ENCODE peak calls at places on chromosome 22, in seven cellular contexts. One of them, this sample, is unnamed.

GRCh38 chr22:40193429-40194421 is 16.0 kb downstream of the TNRC6B start:
- DNase-seq in Peyer's patch: no peak
- DNase-seq in cardiac fibroblast: peak
- DNase-seq in left ventricle myocardium inferior: no peak
- DNase-seq in body of pancreas: no peak
- DNase-seq in sigmoid colon: no peak
- DNase-seq in AG09319: no peak
- DNase-seq in this sample: no peak

GRCh38 chr22:44369916-44370804 is 57.4 kb upstream of the SHISAL1 start:
- DNase-seq in Peyer's patch: no peak
- DNase-seq in cardiac fibroblast: no peak
- DNase-seq in left ventricle myocardium inferior: peak
- DNase-seq in body of pancreas: no peak
- DNase-seq in sigmoid colon: peak
- DNase-seq in AG09319: no peak
- DNase-seq in this sample: no peak

GRCh38 chr22:22720201-22720723 is 75.8 kb downstream of the GGTLC2 start:
- DNase-seq in Peyer's patch: peak
- DNase-seq in cardiac fibroblast: peak
- DNase-seq in left ventricle myocardium inferior: no peak
- DNase-seq in body of pancreas: no peak
- DNase-seq in sigmoid colon: no peak
- DNase-seq in AG09319: no peak
- DNase-seq in this sample: peak

GRCh38 chr22:36417281-36417686 is 29.5 kb upstream of the MYH9 start:
- DNase-seq in Peyer's patch: peak
- DNase-seq in cardiac fibroblast: no peak
- DNase-seq in left ventricle myocardium inferior: no peak
- DNase-seq in body of pancreas: peak
- DNase-seq in sigmoid colon: no peak
- DNase-seq in AG09319: no peak
- DNase-seq in this sample: peak

GRCh38 chr22:32583921-32584335 is 109.3 kb downstream of the FBXO7 start:
- DNase-seq in Peyer's patch: no peak
- DNase-seq in cardiac fibroblast: peak
- DNase-seq in left ventricle myocardium inferior: no peak
- DNase-seq in body of pancreas: no peak
- DNase-seq in sigmoid colon: peak
- DNase-seq in AG09319: peak
- DNase-seq in this sample: peak

GRCh38 chr22:22800716-22801115 is 86.9 kb upstream of the IGLL5 start:
- DNase-seq in Peyer's patch: no peak
- DNase-seq in cardiac fibroblast: no peak
- DNase-seq in left ventricle myocardium inferior: no peak
- DNase-seq in body of pancreas: no peak
- DNase-seq in sigmoid colon: no peak
- DNase-seq in AG09319: no peak
- DNase-seq in this sample: no peak

GRCh38 chr22:17922925-17923898 is 101.1 kb downstream of the MICAL3 start:
- DNase-seq in Peyer's patch: no peak
- DNase-seq in cardiac fibroblast: peak
- DNase-seq in left ventricle myocardium inferior: no peak
- DNase-seq in body of pancreas: peak
- DNase-seq in sigmoid colon: no peak
- DNase-seq in AG09319: peak
- DNase-seq in this sample: peak

GRCh38 chr22:38230108-38230825 is 28.5 kb downstream of the MAFF start:
- DNase-seq in Peyer's patch: no peak
- DNase-seq in cardiac fibroblast: peak
- DNase-seq in left ventricle myocardium inferior: peak
- DNase-seq in body of pancreas: peak
- DNase-seq in sigmoid colon: no peak
- DNase-seq in AG09319: no peak
- DNase-seq in this sample: no peak

GRCh38 chr22:30286813-30287625 is 2.3 kb downstream of the CASTOR1 start:
- DNase-seq in Peyer's patch: peak
- DNase-seq in cardiac fibroblast: peak
- DNase-seq in left ventricle myocardium inferior: peak
- DNase-seq in body of pancreas: peak
- DNase-seq in sigmoid colon: peak
- DNase-seq in AG09319: no peak
- DNase-seq in this sample: peak

GRCh38 chr22:36334838-36335603 is 52.7 kb downstream of the MYH9 start:
- DNase-seq in Peyer's patch: no peak
- DNase-seq in cardiac fibroblast: peak
- DNase-seq in left ventricle myocardium inferior: no peak
- DNase-seq in body of pancreas: peak
- DNase-seq in sigmoid colon: peak
- DNase-seq in AG09319: no peak
- DNase-seq in this sample: peak

GRCh38 chr22:46697811-46698515 is 40.1 kb downstream of the CERK start:
- DNase-seq in Peyer's patch: no peak
- DNase-seq in cardiac fibroblast: no peak
- DNase-seq in left ventricle myocardium inferior: no peak
- DNase-seq in body of pancreas: no peak
- DNase-seq in sigmoid colon: peak
- DNase-seq in AG09319: no peak
- DNase-seq in this sample: no peak

GRCh38 chr22:27726344-27726725 is 75.2 kb downstream of the MN1 start:
- DNase-seq in Peyer's patch: no peak
- DNase-seq in cardiac fibroblast: no peak
- DNase-seq in left ventricle myocardium inferior: no peak
- DNase-seq in body of pancreas: no peak
- DNase-seq in sigmoid colon: no peak
- DNase-seq in AG09319: no peak
- DNase-seq in this sample: no peak

GRCh38 chr22:27730649-27731433 is 70.7 kb downstream of the MN1 start:
- DNase-seq in Peyer's patch: no peak
- DNase-seq in cardiac fibroblast: no peak
- DNase-seq in left ventricle myocardium inferior: no peak
- DNase-seq in body of pancreas: no peak
- DNase-seq in sigmoid colon: peak
- DNase-seq in AG09319: no peak
- DNase-seq in this sample: no peak

GRCh38 chr22:27724706-27725105 is 76.8 kb downstream of the MN1 start:
- DNase-seq in Peyer's patch: no peak
- DNase-seq in cardiac fibroblast: no peak
- DNase-seq in left ventricle myocardium inferior: no peak
- DNase-seq in body of pancreas: no peak
- DNase-seq in sigmoid colon: no peak
- DNase-seq in AG09319: no peak
- DNase-seq in this sample: no peak

GRCh38 chr22:27726726-27727449 is 74.7 kb downstream of the MN1 start:
- DNase-seq in Peyer's patch: no peak
- DNase-seq in cardiac fibroblast: peak
- DNase-seq in left ventricle myocardium inferior: peak
- DNase-seq in body of pancreas: no peak
- DNase-seq in sigmoid colon: peak
- DNase-seq in AG09319: peak
- DNase-seq in this sample: peak

DNA sequence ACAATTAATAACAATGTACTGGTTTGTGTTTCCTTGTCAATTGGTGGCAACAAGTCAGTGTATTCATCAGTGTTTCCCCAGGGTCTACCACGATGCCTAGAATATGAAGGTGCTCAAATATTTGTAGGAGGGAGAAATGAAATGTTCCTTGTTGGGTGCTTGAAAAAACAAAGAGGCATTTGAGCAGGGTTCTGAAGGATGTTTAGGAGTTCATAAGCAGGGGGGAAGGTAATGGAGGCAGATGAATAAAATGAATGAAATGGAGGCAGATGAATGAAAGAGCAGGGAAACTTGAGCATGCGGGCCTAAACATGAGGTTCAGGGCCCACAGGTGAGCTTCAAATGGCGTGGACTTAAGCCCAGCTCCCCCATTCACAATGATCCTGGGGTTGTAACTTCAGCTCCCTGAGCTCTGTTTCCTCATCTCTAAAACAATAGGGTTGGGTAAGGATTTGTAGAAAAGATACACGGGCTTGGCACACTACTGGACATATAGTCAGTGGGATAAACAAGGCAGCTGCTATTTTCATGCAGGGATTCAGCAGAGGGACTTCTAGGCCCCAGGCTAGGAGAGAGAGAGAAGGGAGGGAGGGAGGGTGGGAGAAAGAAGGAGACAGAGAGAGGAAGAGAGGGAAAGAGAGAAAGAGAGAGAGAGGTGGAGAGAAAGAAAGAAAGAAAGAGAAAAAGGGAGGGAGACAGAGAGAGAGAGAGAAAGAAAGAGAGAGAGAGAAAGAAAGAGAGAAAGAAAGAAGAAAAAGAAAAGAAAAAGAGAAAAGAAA is 73.7 kb downstream of the MN1 start:
- DNase-seq in Peyer's patch: no peak
- DNase-seq in cardiac fibroblast: peak
- DNase-seq in left ventricle myocardium inferior: no peak
- DNase-seq in body of pancreas: no peak
- DNase-seq in sigmoid colon: no peak
- DNase-seq in AG09319: no peak
- DNase-seq in this sample: no peak
- TF ChIP-seq CTCF in Peyer's patch: no peak
- TF ChIP-seq CTCF in cardiac fibroblast: no peak
- TF ChIP-seq CTCF in left ventricle myocardium inferior: no peak
- TF ChIP-seq CTCF in body of pancreas: no peak
- TF ChIP-seq CTCF in sigmoid colon: no peak
- TF ChIP-seq CTCF in AG09319: no peak
- TF ChIP-seq CTCF in this sample: no peak

GRCh38 chr22:24178502-24179440 is 2.5 kb upstream of the SUSD2 start:
- DNase-seq in Peyer's patch: no peak
- DNase-seq in cardiac fibroblast: peak
- DNase-seq in left ventricle myocardium inferior: no peak
- DNase-seq in body of pancreas: no peak
- DNase-seq in sigmoid colon: no peak
- DNase-seq in AG09319: no peak
- DNase-seq in this sample: no peak
- TF ChIP-seq CTCF in Peyer's patch: peak
- TF ChIP-seq CTCF in cardiac fibroblast: peak
- TF ChIP-seq CTCF in left ventricle myocardium inferior: peak
- TF ChIP-seq CTCF in body of pancreas: no peak
- TF ChIP-seq CTCF in sigmoid colon: no peak
- TF ChIP-seq CTCF in AG09319: peak
- TF ChIP-seq CTCF in this sample: peak

GRCh38 chr22:41197046-41197807 is 7.9 kb upstream of the L3MBTL2 start:
- DNase-seq in Peyer's patch: peak
- DNase-seq in cardiac fibroblast: peak
- DNase-seq in left ventricle myocardium inferior: peak
- DNase-seq in body of pancreas: peak
- DNase-seq in sigmoid colon: peak
- DNase-seq in AG09319: no peak
- DNase-seq in this sample: peak
- TF ChIP-seq CTCF in Peyer's patch: peak
- TF ChIP-seq CTCF in cardiac fibroblast: peak
- TF ChIP-seq CTCF in left ventricle myocardium inferior: peak
- TF ChIP-seq CTCF in body of pancreas: no peak
- TF ChIP-seq CTCF in sigmoid colon: peak
- TF ChIP-seq CTCF in AG09319: peak
- TF ChIP-seq CTCF in this sample: no peak

GRCh38 chr22:19069451-19069850 is 52.8 kb downstream of the DGCR2 start:
- DNase-seq in Peyer's patch: no peak
- DNase-seq in cardiac fibroblast: no peak
- DNase-seq in left ventricle myocardium inferior: no peak
- DNase-seq in body of pancreas: no peak
- DNase-seq in sigmoid colon: no peak
- DNase-seq in AG09319: no peak
- DNase-seq in this sample: no peak
- TF ChIP-seq CTCF in Peyer's patch: no peak
- TF ChIP-seq CTCF in cardiac fibroblast: no peak
- TF ChIP-seq CTCF in left ventricle myocardium inferior: no peak
- TF ChIP-seq CTCF in body of pancreas: no peak
- TF ChIP-seq CTCF in sigmoid colon: no peak
- TF ChIP-seq CTCF in AG09319: no peak
- TF ChIP-seq CTCF in this sample: no peak

GRCh38 chr22:49847751-49848689 is 5.6 kb upstream of the ZBED4 start:
- DNase-seq in Peyer's patch: no peak
- DNase-seq in cardiac fibroblast: no peak
- DNase-seq in left ventricle myocardium inferior: peak
- DNase-seq in body of pancreas: peak
- DNase-seq in sigmoid colon: no peak
- DNase-seq in AG09319: no peak
- DNase-seq in this sample: no peak
- TF ChIP-seq CTCF in Peyer's patch: no peak
- TF ChIP-seq CTCF in cardiac fibroblast: no peak
- TF ChIP-seq CTCF in left ventricle myocardium inferior: no peak
- TF ChIP-seq CTCF in body of pancreas: no peak
- TF ChIP-seq CTCF in sigmoid colon: no peak
- TF ChIP-seq CTCF in AG09319: no peak
- TF ChIP-seq CTCF in this sample: no peak

DNA sequence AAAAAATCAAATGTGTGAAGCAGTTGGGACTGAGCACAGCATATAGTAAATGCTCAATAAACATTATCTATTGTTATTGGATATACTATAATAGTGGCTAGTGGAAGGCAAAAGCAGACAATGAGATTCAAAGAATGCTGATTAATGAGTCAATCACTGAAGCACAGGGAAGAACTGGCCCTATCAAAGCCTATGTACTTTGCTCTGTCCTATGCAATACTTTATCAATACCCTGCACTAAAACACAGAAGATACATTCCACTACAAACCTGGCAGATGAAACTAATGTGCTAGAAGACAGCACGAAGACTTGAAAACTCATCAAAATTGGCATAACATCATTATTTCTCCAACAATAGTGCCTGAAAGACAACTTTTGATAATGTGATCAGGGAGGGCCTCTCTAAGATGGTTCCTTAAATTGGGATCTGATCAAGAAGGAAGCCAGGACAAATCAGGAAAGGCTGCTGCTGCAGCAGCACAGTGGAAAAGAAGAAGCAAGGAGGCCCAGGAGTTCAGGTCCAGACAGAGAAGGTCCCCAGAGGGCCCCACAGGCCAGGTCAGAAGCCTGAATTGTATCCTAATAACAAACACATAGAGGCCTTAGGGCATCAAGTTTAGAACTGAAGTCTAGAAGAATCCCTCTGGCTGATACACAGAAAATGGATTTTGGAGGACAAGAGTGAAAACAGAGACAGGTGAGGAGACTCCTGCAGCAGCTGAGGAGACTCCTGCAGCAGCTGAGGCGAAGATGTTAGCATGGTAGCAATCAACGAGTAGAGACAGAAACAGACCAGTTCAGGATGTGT is 18.6 kb downstream of the PI4KA start:
- DNase-seq in Peyer's patch: no peak
- DNase-seq in cardiac fibroblast: no peak
- DNase-seq in left ventricle myocardium inferior: no peak
- DNase-seq in body of pancreas: no peak
- DNase-seq in sigmoid colon: no peak
- DNase-seq in AG09319: no peak
- DNase-seq in this sample: no peak
- TF ChIP-seq CTCF in Peyer's patch: no peak
- TF ChIP-seq CTCF in cardiac fibroblast: no peak
- TF ChIP-seq CTCF in left ventricle myocardium inferior: no peak
- TF ChIP-seq CTCF in body of pancreas: no peak
- TF ChIP-seq CTCF in sigmoid colon: no peak
- TF ChIP-seq CTCF in AG09319: no peak
- TF ChIP-seq CTCF in this sample: no peak

DNA sequence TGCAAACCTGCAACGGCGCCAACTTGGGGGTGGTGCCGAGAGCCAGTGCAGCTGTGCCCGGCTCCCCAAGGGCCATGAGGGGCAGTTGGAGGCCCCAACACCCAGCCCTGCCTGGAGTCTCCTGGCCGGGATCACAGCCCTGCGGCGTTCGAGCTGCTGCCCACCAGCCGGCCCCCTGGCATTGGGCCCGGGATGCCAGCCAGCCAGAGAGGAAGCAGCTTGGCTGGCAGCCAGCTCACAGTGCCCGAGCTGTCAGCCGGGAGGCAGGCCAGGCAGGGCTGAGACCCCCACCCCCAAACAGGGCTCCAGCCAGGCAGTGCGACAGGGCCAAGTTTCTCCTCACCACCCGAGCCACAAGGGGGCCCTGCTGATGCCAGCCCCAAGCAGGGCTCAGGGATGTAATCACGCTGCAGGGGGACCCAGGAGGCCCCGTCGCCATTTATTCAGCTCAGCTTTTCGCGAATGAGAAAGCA is 26.0 kb upstream of the TCF20 start:
- DNase-seq in Peyer's patch: no peak
- DNase-seq in cardiac fibroblast: no peak
- DNase-seq in left ventricle myocardium inferior: peak
- DNase-seq in body of pancreas: peak
- DNase-seq in sigmoid colon: peak
- DNase-seq in AG09319: no peak
- DNase-seq in this sample: peak
- TF ChIP-seq CTCF in Peyer's patch: peak
- TF ChIP-seq CTCF in cardiac fibroblast: no peak
- TF ChIP-seq CTCF in left ventricle myocardium inferior: no peak
- TF ChIP-seq CTCF in body of pancreas: no peak
- TF ChIP-seq CTCF in sigmoid colon: no peak
- TF ChIP-seq CTCF in AG09319: no peak
- TF ChIP-seq CTCF in this sample: peak